ENCODE peak calls at places on chromosome 19, in five cellular contexts. One of them, this sample, is unnamed.

GRCh38 chr19:5526691-5527090 is 41.1 kb downstream of the TINCR start:
- ATAC-seq in CD8-positive, alpha-beta T cell: no peak
- ATAC-seq in gastrocnemius medialis: no peak
- ATAC-seq in heart right ventricle: no peak
- ATAC-seq in upper lobe of left lung: no peak
- ATAC-seq in this sample: no peak

GRCh38 chr19:30036154-30037129 is 94.4 kb downstream of the URI1 start:
- ATAC-seq in CD8-positive, alpha-beta T cell: no peak
- ATAC-seq in gastrocnemius medialis: no peak
- ATAC-seq in heart right ventricle: no peak
- ATAC-seq in upper lobe of left lung: peak; percentile 22
- ATAC-seq in this sample: no peak

GRCh38 chr19:18100710-18101109 is 3.1 kb downstream of the MAST3 start:
- ATAC-seq in CD8-positive, alpha-beta T cell: no peak
- ATAC-seq in gastrocnemius medialis: no peak
- ATAC-seq in heart right ventricle: no peak
- ATAC-seq in upper lobe of left lung: no peak
- ATAC-seq in this sample: no peak

GRCh38 chr19:58513213-58513693 is 1.5 kb upstream of the SLC27A5 start:
- ATAC-seq in CD8-positive, alpha-beta T cell: no peak
- ATAC-seq in gastrocnemius medialis: no peak
- ATAC-seq in heart right ventricle: no peak
- ATAC-seq in upper lobe of left lung: no peak
- ATAC-seq in this sample: peak; percentile 1

GRCh38 chr19:18736415-18737336 is 53.2 kb downstream of the CRTC1 start:
- ATAC-seq in CD8-positive, alpha-beta T cell: no peak
- ATAC-seq in gastrocnemius medialis: no peak
- ATAC-seq in heart right ventricle: no peak
- ATAC-seq in upper lobe of left lung: peak; percentile 27
- ATAC-seq in this sample: no peak

GRCh38 chr19:16218851-16219250 is 21.1 kb downstream of the AP1M1 start:
- ATAC-seq in CD8-positive, alpha-beta T cell: no peak
- ATAC-seq in gastrocnemius medialis: no peak
- ATAC-seq in heart right ventricle: no peak
- ATAC-seq in upper lobe of left lung: no peak
- ATAC-seq in this sample: no peak

GRCh38 chr19:16702123-16702522 is 17.5 kb upstream of the NWD1 start:
- ATAC-seq in CD8-positive, alpha-beta T cell: no peak
- ATAC-seq in gastrocnemius medialis: peak; percentile 28
- ATAC-seq in heart right ventricle: peak; percentile 79
- ATAC-seq in upper lobe of left lung: peak; percentile 69
- ATAC-seq in this sample: peak; percentile 79

GRCh38 chr19:36008336-36008978 is at the start of gene SYNE4:
- ATAC-seq in CD8-positive, alpha-beta T cell: no peak
- ATAC-seq in gastrocnemius medialis: no peak
- ATAC-seq in heart right ventricle: no peak
- ATAC-seq in upper lobe of left lung: peak; percentile 85
- ATAC-seq in this sample: no peak

GRCh38 chr19:58227964-58228583 is 640 bp upstream of the ZNF544 start:
- ATAC-seq in CD8-positive, alpha-beta T cell: no peak
- ATAC-seq in gastrocnemius medialis: no peak
- ATAC-seq in heart right ventricle: peak; percentile 76
- ATAC-seq in upper lobe of left lung: no peak
- ATAC-seq in this sample: no peak

GRCh38 chr19:51493776-51494175 is 7.8 kb downstream of the SIGLEC12 start:
- ATAC-seq in CD8-positive, alpha-beta T cell: no peak
- ATAC-seq in gastrocnemius medialis: no peak
- ATAC-seq in heart right ventricle: no peak
- ATAC-seq in upper lobe of left lung: no peak
- ATAC-seq in this sample: no peak

GRCh38 chr19:19051478-19052213 is 12.1 kb upstream of the SLC25A42 start:
- ATAC-seq in CD8-positive, alpha-beta T cell: no peak
- ATAC-seq in gastrocnemius medialis: no peak
- ATAC-seq in heart right ventricle: no peak
- ATAC-seq in upper lobe of left lung: no peak
- ATAC-seq in this sample: no peak

GRCh38 chr19:6828306-6828697 is 55.8 kb downstream of the VAV1 start:
- ATAC-seq in CD8-positive, alpha-beta T cell: no peak
- ATAC-seq in gastrocnemius medialis: no peak
- ATAC-seq in heart right ventricle: no peak
- ATAC-seq in upper lobe of left lung: no peak
- ATAC-seq in this sample: no peak

GRCh38 chr19:53103903-53104203 is 631 bp upstream of the ZNF160 start:
- ATAC-seq in CD8-positive, alpha-beta T cell: no peak
- ATAC-seq in gastrocnemius medialis: peak; percentile 11
- ATAC-seq in heart right ventricle: no peak
- ATAC-seq in upper lobe of left lung: no peak
- ATAC-seq in this sample: no peak

GRCh38 chr19:51547397-51548212 is 16.1 kb upstream of the SIGLEC6 start:
- ATAC-seq in CD8-positive, alpha-beta T cell: no peak
- ATAC-seq in gastrocnemius medialis: no peak
- ATAC-seq in heart right ventricle: no peak
- ATAC-seq in upper lobe of left lung: no peak
- ATAC-seq in this sample: no peak

GRCh38 chr19:16383584-16384161 is 59.0 kb downstream of the KLF2 start:
- ATAC-seq in CD8-positive, alpha-beta T cell: no peak
- ATAC-seq in gastrocnemius medialis: no peak
- ATAC-seq in heart right ventricle: no peak
- ATAC-seq in upper lobe of left lung: no peak
- ATAC-seq in this sample: no peak

GRCh38 chr19:45265375-45265774 is 14.3 kb downstream of the MARK4 start:
- ATAC-seq in CD8-positive, alpha-beta T cell: no peak
- ATAC-seq in gastrocnemius medialis: no peak
- ATAC-seq in heart right ventricle: no peak
- ATAC-seq in upper lobe of left lung: peak; percentile 47
- ATAC-seq in this sample: no peak

GRCh38 chr19:16315825-16316505 is 8.7 kb upstream of the KLF2 start:
- ATAC-seq in CD8-positive, alpha-beta T cell: no peak
- ATAC-seq in gastrocnemius medialis: peak; percentile 70
- ATAC-seq in heart right ventricle: peak; percentile 76
- ATAC-seq in upper lobe of left lung: peak; percentile 44
- ATAC-seq in this sample: peak; percentile 86

GRCh38 chr19:24054044-24054935 is 32.7 kb upstream of the ZNF254 start:
- ATAC-seq in CD8-positive, alpha-beta T cell: no peak
- ATAC-seq in gastrocnemius medialis: peak; percentile 53
- ATAC-seq in heart right ventricle: no peak
- ATAC-seq in upper lobe of left lung: no peak
- ATAC-seq in this sample: no peak

GRCh38 chr19:18541992-18542935 is 1.1 kb downstream of the FKBP8 start:
- ATAC-seq in CD8-positive, alpha-beta T cell: peak; percentile 0
- ATAC-seq in gastrocnemius medialis: peak; percentile 12
- ATAC-seq in heart right ventricle: peak; percentile 19
- ATAC-seq in upper lobe of left lung: no peak
- ATAC-seq in this sample: no peak

GRCh38 chr19:7830272-7830771 is 304 bp downstream of the EVI5L start:
- ATAC-seq in CD8-positive, alpha-beta T cell: no peak
- ATAC-seq in gastrocnemius medialis: no peak
- ATAC-seq in heart right ventricle: no peak
- ATAC-seq in upper lobe of left lung: no peak
- ATAC-seq in this sample: no peak

GRCh38 chr19:46035986-46036744 is 4.6 kb downstream of the IGFL4 start:
- ATAC-seq in CD8-positive, alpha-beta T cell: no peak
- ATAC-seq in gastrocnemius medialis: no peak
- ATAC-seq in heart right ventricle: no peak
- ATAC-seq in upper lobe of left lung: no peak
- ATAC-seq in this sample: no peak

GRCh38 chr19:51754770-51755169 is 3.1 kb upstream of the FPR1 start:
- ATAC-seq in CD8-positive, alpha-beta T cell: no peak
- ATAC-seq in gastrocnemius medialis: no peak
- ATAC-seq in heart right ventricle: no peak
- ATAC-seq in upper lobe of left lung: no peak
- ATAC-seq in this sample: no peak

GRCh38 chr19:55158848-55159793 is 1.6 kb upstream of the TNNI3 start:
- ATAC-seq in CD8-positive, alpha-beta T cell: no peak
- ATAC-seq in gastrocnemius medialis: peak; percentile 77
- ATAC-seq in heart right ventricle: peak; percentile 67
- ATAC-seq in upper lobe of left lung: no peak
- ATAC-seq in this sample: peak; percentile 66

GRCh38 chr19:47623921-47624391 is 15.0 kb downstream of the BICRA start:
- ATAC-seq in CD8-positive, alpha-beta T cell: no peak
- ATAC-seq in gastrocnemius medialis: no peak
- ATAC-seq in heart right ventricle: no peak
- ATAC-seq in upper lobe of left lung: no peak
- ATAC-seq in this sample: no peak

GRCh38 chr19:3017923-3018322 is 11.2 kb downstream of the TLE2 start:
- ATAC-seq in CD8-positive, alpha-beta T cell: no peak
- ATAC-seq in gastrocnemius medialis: no peak
- ATAC-seq in heart right ventricle: no peak
- ATAC-seq in upper lobe of left lung: no peak
- ATAC-seq in this sample: no peak

GRCh38 chr19:47351545-47351944 is 2.4 kb downstream of the DHX34 start:
- ATAC-seq in CD8-positive, alpha-beta T cell: no peak
- ATAC-seq in gastrocnemius medialis: no peak
- ATAC-seq in heart right ventricle: no peak
- ATAC-seq in upper lobe of left lung: no peak
- ATAC-seq in this sample: no peak

GRCh38 chr19:1081301-1082164 is 13.6 kb downstream of the POLR2E start:
- ATAC-seq in CD8-positive, alpha-beta T cell: no peak
- ATAC-seq in gastrocnemius medialis: peak; percentile 10
- ATAC-seq in heart right ventricle: no peak
- ATAC-seq in upper lobe of left lung: no peak
- ATAC-seq in this sample: no peak
- H3K4me3 ChIP-seq in CD8-positive, alpha-beta T cell: no peak overlapping the region
- H3K4me3 ChIP-seq in gastrocnemius medialis: no peak overlapping the region
- H3K4me3 ChIP-seq in heart right ventricle: no peak overlapping the region
- H3K4me3 ChIP-seq in upper lobe of left lung: peak overlapping the region; percentile 19
- H3K4me3 ChIP-seq in this sample: peak overlapping the region; percentile 34

DNA sequence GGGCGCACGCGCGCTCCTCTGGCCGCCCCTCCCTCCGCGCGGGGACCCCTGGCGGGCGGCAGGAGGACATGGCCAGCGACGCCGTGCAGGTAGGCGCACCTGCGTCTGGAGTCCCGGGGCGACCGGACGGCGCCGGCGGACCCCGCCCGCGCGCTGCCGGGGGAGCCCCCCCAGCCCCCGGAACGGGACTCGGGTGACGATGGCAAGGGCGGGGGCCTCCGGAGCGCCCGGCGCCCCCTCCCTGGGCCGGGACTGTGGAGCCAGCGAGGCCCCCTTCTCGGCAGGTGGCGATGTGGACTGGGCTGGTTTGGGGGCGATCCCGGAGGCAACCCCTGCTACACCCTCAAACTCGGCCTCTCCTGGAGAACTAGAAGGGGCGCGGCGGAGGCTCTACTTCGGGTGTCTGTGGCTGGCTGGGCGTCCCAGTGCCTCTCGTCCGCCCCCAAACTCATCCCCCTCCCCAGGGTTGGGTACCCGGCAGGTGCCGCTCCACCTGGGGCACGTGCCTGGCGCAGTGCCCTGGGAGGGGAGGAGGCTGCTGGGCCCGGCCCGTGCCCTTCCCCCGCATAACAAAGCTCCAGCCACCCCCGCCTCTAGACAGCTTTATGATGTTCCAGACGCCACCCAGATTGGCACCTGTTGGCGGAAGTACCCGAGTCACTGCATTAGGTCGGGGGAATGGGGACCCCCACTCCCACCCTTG is 499 bp downstream of the PKN1 start:
- ATAC-seq in CD8-positive, alpha-beta T cell: peak; percentile 71
- ATAC-seq in gastrocnemius medialis: peak; percentile 19
- ATAC-seq in heart right ventricle: peak; percentile 21
- ATAC-seq in upper lobe of left lung: peak; percentile 41
- ATAC-seq in this sample: peak; percentile 4
- TF ChIP-seq CTCF in CD8-positive, alpha-beta T cell: no peak
- TF ChIP-seq CTCF in gastrocnemius medialis: no peak
- TF ChIP-seq CTCF in heart right ventricle: no peak
- TF ChIP-seq CTCF in upper lobe of left lung: peak; percentile 35
- TF ChIP-seq CTCF in this sample: peak; percentile 14

GRCh38 chr19:38707512-38708114 is 36.7 kb downstream of the CAPN12 start:
- ATAC-seq in CD8-positive, alpha-beta T cell: no peak
- ATAC-seq in gastrocnemius medialis: no peak
- ATAC-seq in heart right ventricle: peak; percentile 58
- ATAC-seq in upper lobe of left lung: peak; percentile 39
- ATAC-seq in this sample: peak; percentile 46
- H3K27ac ChIP-seq in CD8-positive, alpha-beta T cell: no peak overlapping the region
- H3K27ac ChIP-seq in gastrocnemius medialis: peak overlapping the region; percentile 96
- H3K27ac ChIP-seq in heart right ventricle: peak overlapping the region; percentile 70
- H3K27ac ChIP-seq in upper lobe of left lung: peak overlapping the region; percentile 54
- H3K27ac ChIP-seq in this sample: peak overlapping the region; percentile 97

GRCh38 chr19:50310759-50311465 is 18.3 kb downstream of the KCNC3 start:
- ATAC-seq in CD8-positive, alpha-beta T cell: no peak
- ATAC-seq in gastrocnemius medialis: no peak
- ATAC-seq in heart right ventricle: no peak
- ATAC-seq in upper lobe of left lung: no peak
- ATAC-seq in this sample: no peak
- H3K4me3 ChIP-seq in CD8-positive, alpha-beta T cell: no peak overlapping the region
- H3K4me3 ChIP-seq in gastrocnemius medialis: no peak overlapping the region
- H3K4me3 ChIP-seq in heart right ventricle: no peak overlapping the region
- H3K4me3 ChIP-seq in upper lobe of left lung: no peak overlapping the region
- H3K4me3 ChIP-seq in this sample: no peak overlapping the region

GRCh38 chr19:4206818-4207484 is 22.4 kb upstream of the EBI3 start:
- ATAC-seq in CD8-positive, alpha-beta T cell: no peak
- ATAC-seq in gastrocnemius medialis: no peak
- ATAC-seq in heart right ventricle: no peak
- ATAC-seq in upper lobe of left lung: no peak
- ATAC-seq in this sample: no peak
- TF ChIP-seq CTCF in CD8-positive, alpha-beta T cell: no peak
- TF ChIP-seq CTCF in gastrocnemius medialis: no peak
- TF ChIP-seq CTCF in heart right ventricle: peak; percentile 8
- TF ChIP-seq CTCF in upper lobe of left lung: no peak
- TF ChIP-seq CTCF in this sample: no peak

GRCh38 chr19:40607311-40607871 is 6.2 kb downstream of the LTBP4 start:
- ATAC-seq in CD8-positive, alpha-beta T cell: no peak
- ATAC-seq in gastrocnemius medialis: no peak
- ATAC-seq in heart right ventricle: no peak
- ATAC-seq in upper lobe of left lung: no peak
- ATAC-seq in this sample: no peak

GRCh38 chr19:40605201-40605971 is 4.2 kb downstream of the LTBP4 start:
- ATAC-seq in CD8-positive, alpha-beta T cell: peak; percentile 42
- ATAC-seq in gastrocnemius medialis: peak; percentile 48
- ATAC-seq in heart right ventricle: no peak
- ATAC-seq in upper lobe of left lung: peak; percentile 52
- ATAC-seq in this sample: peak; percentile 1

GRCh38 chr19:40603071-40603718 is 2.0 kb downstream of the LTBP4 start:
- ATAC-seq in CD8-positive, alpha-beta T cell: no peak
- ATAC-seq in gastrocnemius medialis: no peak
- ATAC-seq in heart right ventricle: no peak
- ATAC-seq in upper lobe of left lung: no peak
- ATAC-seq in this sample: no peak

GRCh38 chr19:40603719-40604646 is 2.8 kb downstream of the LTBP4 start:
- ATAC-seq in CD8-positive, alpha-beta T cell: peak; percentile 73
- ATAC-seq in gastrocnemius medialis: peak; percentile 85
- ATAC-seq in heart right ventricle: peak; percentile 78
- ATAC-seq in upper lobe of left lung: peak; percentile 94
- ATAC-seq in this sample: peak; percentile 85

DNA sequence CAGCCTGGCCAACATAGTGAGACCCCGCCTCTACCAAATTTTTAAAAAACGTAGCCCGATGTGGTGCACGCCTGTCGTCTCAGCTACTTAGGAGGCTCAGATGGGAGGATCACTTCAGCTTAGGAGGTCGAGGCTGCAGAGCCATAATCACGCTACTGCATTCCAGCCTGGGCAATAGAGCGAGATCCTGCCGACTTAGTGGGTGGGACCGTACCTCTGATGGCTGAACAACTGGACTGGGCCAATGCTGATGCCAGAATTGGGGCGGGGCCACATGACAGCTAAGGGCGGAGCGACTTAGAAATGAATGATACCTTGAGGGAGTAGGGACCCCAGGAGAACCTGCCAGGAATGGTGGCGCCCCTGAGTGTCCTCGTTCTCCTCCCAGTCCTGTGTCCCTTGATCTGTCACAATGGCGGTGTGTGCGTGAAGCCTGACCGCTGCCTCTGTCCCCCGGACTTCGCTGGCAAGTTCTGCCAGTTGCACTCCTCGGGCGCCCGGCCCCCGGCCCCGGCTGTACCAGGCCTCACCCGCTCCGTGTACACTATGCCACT is 3.6 kb downstream of the LTBP4 start:
- ATAC-seq in CD8-positive, alpha-beta T cell: no peak
- ATAC-seq in gastrocnemius medialis: no peak
- ATAC-seq in heart right ventricle: no peak
- ATAC-seq in upper lobe of left lung: no peak
- ATAC-seq in this sample: no peak
- H3K27ac ChIP-seq in CD8-positive, alpha-beta T cell: peak overlapping the region; percentile 27
- H3K27ac ChIP-seq in gastrocnemius medialis: peak overlapping the region; percentile 84
- H3K27ac ChIP-seq in heart right ventricle: no peak overlapping the region
- H3K27ac ChIP-seq in upper lobe of left lung: peak overlapping the region; percentile 88
- H3K27ac ChIP-seq in this sample: peak overlapping the region; percentile 85